ENCODE peak calls at places on chromosome 12, in six cellular contexts. U is PC-3, N is lung, L is stomach, C is fibroblast of lung, K is mammary epithelial cell. T is an unnamed sample.

GRCh38 chr12:26226629-26227375 is 31.4 kb downstream of the SSPN start:
- DNase-seq in L (peak; percentile 30), C (peak; percentile 14), U (peak; percentile 41), N (no peak), K (peak; percentile 75), T (no peak)

GRCh38 chr12:111250251-111250881 is 118.5 kb downstream of the PHETA1 start:
- DNase-seq in L (no peak), N (no peak), C (no peak), U (no peak), K (no peak), T (no peak)

GRCh38 chr12:118044075-118044474 is 16.9 kb downstream of the WSB2 start:
- DNase-seq in N (no peak), K (no peak), L (no peak), C (no peak), U (no peak), T (no peak)

GRCh38 chr12:48198985-48199384 is 4.1 kb downstream of the OR10AD1 start:
- DNase-seq in U (no peak), L (no peak), C (no peak), K (no peak), N (no peak), T (no peak)

GRCh38 chr12:6632026-6632978 is 3.5 kb downstream of the LPAR5 start:
- DNase-seq in U (no peak), K (no peak), N (no peak), L (no peak), C (no peak), T (no peak)

GRCh38 chr12:76348079-76348901 is at the start of gene BBS10:
- DNase-seq in N (peak; percentile 94), U (peak; percentile 92), K (peak; percentile 92), L (peak; percentile 91), C (peak; percentile 90), T (peak; percentile 69)

GRCh38 chr12:107169200-107169599 is 75.9 kb upstream of the CRY1 start:
- DNase-seq in U (no peak), L (no peak), N (no peak), K (peak; percentile 67), C (no peak), T (no peak)

GRCh38 chr12:47020211-47020821 is 59.1 kb upstream of the PCED1B start:
- DNase-seq in K (no peak), C (no peak), U (no peak), N (no peak), L (no peak), T (no peak)

GRCh38 chr12:5254703-5255102 is 177.2 kb upstream of the NTF3 start:
- DNase-seq in C (no peak), L (no peak), K (no peak), N (no peak), U (no peak), T (peak; percentile 12)

GRCh38 chr12:84502907-84503787 is 409.5 kb downstream of the SLC6A15 start:
- DNase-seq in U (peak; percentile 89), C (peak; percentile 84), K (peak; percentile 66), N (peak; percentile 47), L (peak; percentile 30), T (peak; percentile 7)

GRCh38 chr12:100539209-100539608 is 34.3 kb upstream of the GAS2L3 start:
- DNase-seq in K (peak; percentile 20), U (peak; percentile 65), C (peak; percentile 43), N (no peak), L (no peak), T (no peak)

GRCh38 chr12:10365716-10366433 is 24.0 kb downstream of the KLRK1 start:
- DNase-seq in L (no peak), N (no peak), U (peak; percentile 28), C (peak; percentile 42), K (peak; percentile 25), T (no peak)

GRCh38 chr12:39505562-39505961 is 62.6 kb upstream of the KIF21A start:
- DNase-seq in L (no peak), U (no peak), C (no peak), N (no peak), K (no peak), T (no peak)

GRCh38 chr12:132194056-132194455 is 49.8 kb downstream of the NOC4L start:
- DNase-seq in C (no peak), U (no peak), N (no peak), L (no peak), K (no peak), T (no peak)

GRCh38 chr12:47651368-47652254 is 54.2 kb downstream of the RPAP3 start:
- DNase-seq in L (peak; percentile 59), U (peak; percentile 82), N (peak; percentile 61), K (peak; percentile 55), C (peak; percentile 73), T (peak; percentile 7)

GRCh38 chr12:104291867-104292524 is 11.5 kb upstream of the EID3 start:
- DNase-seq in N (no peak), C (no peak), U (peak; percentile 2), K (no peak), L (no peak), T (no peak)
- H3K4me3 ChIP-seq in N (no peak overlapping the region), C (peak overlapping the region; percentile 5), U (no peak overlapping the region), K (no peak overlapping the region), L (no peak overlapping the region), T (no peak overlapping the region)

DNA sequence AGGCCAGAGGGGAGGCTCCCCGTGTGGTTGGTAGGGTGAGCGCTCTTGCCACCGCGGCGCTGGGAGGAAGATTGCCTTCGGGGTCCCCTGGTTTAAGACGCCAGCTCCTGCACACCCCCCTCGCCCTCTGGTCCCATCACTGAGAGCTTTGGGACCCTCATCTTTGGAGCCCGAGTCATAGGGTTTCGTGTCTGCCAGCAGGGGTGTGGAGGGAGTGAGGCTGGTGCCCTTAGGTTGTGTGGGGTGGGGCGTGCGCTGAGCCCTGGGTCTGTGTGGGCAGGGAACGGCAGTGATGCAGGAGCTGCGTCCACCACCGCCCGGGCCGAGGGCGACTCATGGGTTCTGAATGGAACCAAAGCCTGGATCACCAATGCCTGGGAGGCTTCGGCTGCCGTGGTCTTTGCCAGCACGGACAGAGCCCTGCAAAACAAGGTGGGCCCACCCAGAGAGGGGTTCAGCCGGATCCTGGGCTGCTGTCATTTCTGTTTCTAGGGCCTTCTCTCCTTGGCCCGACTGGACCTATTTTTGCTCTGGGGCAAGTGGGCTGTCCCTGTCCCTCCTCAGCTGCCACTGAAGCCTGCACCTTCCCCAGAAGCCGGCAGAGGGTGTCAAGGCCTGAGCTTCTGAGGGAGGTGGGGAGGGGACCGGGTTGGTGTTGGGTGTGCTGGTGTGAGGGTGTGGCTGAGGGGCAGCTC is 12.1 kb downstream of the ACADS start:
- DNase-seq in L (no peak), C (no peak), K (no peak), N (no peak), U (no peak), T (no peak)
- TF ChIP-seq CTCF in L (no peak), C (peak; percentile 34), K (peak; percentile 5), N (no peak), U (peak; percentile 27), T (peak; percentile 27)

GRCh38 chr12:57763881-57764661 is 2.8 kb downstream of the CYP27B1 start:
- DNase-seq in C (no peak), N (no peak), K (no peak), U (no peak), L (no peak), T (no peak)
- H3K27me3 ChIP-seq in C (peaks cover 31% of the 10 kb centered on the region), N (no peaks in the 10 kb centered on the region), K (no peaks in the 10 kb centered on the region), U (no peaks in the 10 kb centered on the region), L (peaks cover 10% of the 10 kb centered on the region), T (peaks cover 29% of the 10 kb centered on the region)

GRCh38 chr12:93908264-93908663 is 231.1 kb downstream of the CRADD start:
- DNase-seq in U (peak; percentile 8), K (no peak), N (no peak), L (no peak), C (no peak), T (no peak)
- H3K4me3 ChIP-seq in U (no peak overlapping the region), K (no peak overlapping the region), N (no peak overlapping the region), L (no peak overlapping the region), C (no peak overlapping the region), T (no peak overlapping the region)

T was measured in kidney epithelial cell.